ENCODE peak calls at places on chromosome 22, in five cellular contexts. X is AG10803, O is omental fat pad, W is lower leg skin, U is BJ. R is an unnamed sample.

GRCh38 chr22:30612789-30613188 is 5.8 kb downstream of the TCN2 start:
- DNase-seq in X (no peak), O (no peak), W (no peak), U (no peak), R (no peak)

GRCh38 chr22:23233746-23234408 is 53.6 kb downstream of the BCR start:
- DNase-seq in X (peak; percentile 71), O (no peak), W (no peak), U (no peak), R (no peak)

GRCh38 chr22:18075101-18075730 is 2.6 kb upstream of the PEX26 start:
- DNase-seq in X (no peak), O (no peak), W (no peak), U (no peak), R (no peak)

GRCh38 chr22:38435010-38435409 is 20.0 kb downstream of the KCNJ4 start:
- DNase-seq in X (no peak), O (no peak), W (no peak), U (no peak), R (no peak)

GRCh38 chr22:19523240-19524169 is 705 bp downstream of the CLDN5 start:
- DNase-seq in X (peak; percentile 23), O (no peak), W (no peak), U (no peak), R (no peak)

GRCh38 chr22:39296981-39297489 is 22.4 kb downstream of the RPL3 start:
- DNase-seq in X (no peak), O (no peak), W (no peak), U (no peak), R (no peak)

GRCh38 chr22:40044870-40045834 is 50.4 kb downstream of the FAM83F start:
- DNase-seq in X (no peak), O (no peak), W (no peak), U (no peak), R (peak; percentile 81)

GRCh38 chr22:38719196-38719595 is 13.5 kb downstream of the GTPBP1 start:
- DNase-seq in X (no peak), O (peak; percentile 1), W (no peak), U (no peak), R (no peak)

GRCh38 chr22:44316393-44317162 is 3.8 kb upstream of the SHISAL1 start:
- DNase-seq in X (peak; percentile 31), O (no peak), W (no peak), U (no peak), R (no peak)

GRCh38 chr22:28951969-28952521 is 68.7 kb downstream of the ZNRF3 start:
- DNase-seq in X (peak; percentile 25), O (no peak), W (no peak), U (peak; percentile 65), R (no peak)

GRCh38 chr22:29108137-29108536 is 35.3 kb downstream of the KREMEN1 start:
- DNase-seq in X (peak; percentile 67), O (no peak), W (no peak), U (no peak), R (no peak)

GRCh38 chr22:28425211-28425610 is 254.4 kb downstream of the TTC28 start:
- DNase-seq in X (no peak), O (no peak), W (no peak), U (no peak), R (no peak)

GRCh38 chr22:37117092-37117491 is 7.6 kb upstream of the TMPRSS6 start:
- DNase-seq in X (no peak), O (no peak), W (no peak), U (no peak), R (no peak)

GRCh38 chr22:26848244-26848920 is 191.0 kb downstream of the MIAT start:
- DNase-seq in X (peak; percentile 42), O (no peak), W (no peak), U (no peak), R (no peak)

GRCh38 chr22:23692598-23693291 is 1.9 kb downstream of the RGL4 start:
- DNase-seq in X (no peak), O (no peak), W (no peak), U (no peak), R (no peak)

GRCh38 chr22:44758354-44758969 is 6.1 kb downstream of the ARHGAP8 start:
- DNase-seq in X (peak; percentile 39), O (no peak), W (no peak), U (no peak), R (no peak)

GRCh38 chr22:40123387-40123786 is 54.3 kb upstream of the TNRC6B start:
- DNase-seq in X (no peak), O (no peak), W (no peak), U (no peak), R (no peak)

GRCh38 chr22:29155966-29156365 is 49.7 kb upstream of the EMID1 start:
- DNase-seq in X (no peak), O (no peak), W (no peak), U (no peak), R (no peak)

GRCh38 chr22:37421468-37421877 is 5.8 kb downstream of the ELFN2 start:
- DNase-seq in X (no peak), O (no peak), W (no peak), U (no peak), R (no peak)

GRCh38 chr22:27727673-27728451 is 73.7 kb downstream of the MN1 start:
- DNase-seq in X (no peak), O (no peak), W (no peak), U (no peak), R (no peak)

DNA sequence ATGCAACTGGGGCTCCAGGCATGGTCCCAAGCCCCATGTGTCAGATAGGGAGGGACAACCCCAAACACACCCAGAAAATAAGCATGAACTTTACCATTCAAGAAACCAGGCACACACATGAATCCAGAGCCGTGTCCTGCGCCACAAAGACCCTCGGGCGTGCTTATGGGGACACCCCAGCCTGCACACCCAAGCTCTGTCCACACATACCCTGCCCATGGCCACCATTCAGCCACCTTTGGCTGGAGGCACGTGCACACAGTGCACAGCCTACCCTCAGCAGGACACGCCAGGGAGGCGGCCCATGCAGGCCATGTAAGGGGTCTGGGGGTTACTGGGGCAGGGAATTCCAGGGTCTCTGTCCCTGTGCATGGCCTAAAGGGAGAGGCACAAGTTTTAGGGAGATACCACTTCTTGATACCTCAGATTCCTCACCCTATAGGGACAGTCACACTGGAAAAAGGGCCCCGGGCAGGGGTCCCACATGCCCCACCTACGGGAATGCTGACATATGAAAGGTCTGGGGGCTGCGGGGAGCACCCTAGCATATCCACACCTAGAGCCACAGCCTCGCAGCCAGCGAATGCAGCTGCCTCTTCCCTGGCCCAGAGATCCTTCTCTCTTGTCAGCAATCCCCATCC is 20.6 kb downstream of the PACSIN2 start:
- DNase-seq in X (no peak), O (no peak), W (no peak), U (no peak), R (no peak)
- TF ChIP-seq CTCF in X (no peak), O (no peak), W (no peak), U (no peak), R (no peak)

GRCh38 chr22:50625568-50626313 is 2.2 kb downstream of the ARSA start:
- DNase-seq in X (no peak), O (no peak), W (no peak), U (no peak), R (no peak)
- TF ChIP-seq CTCF in X (no peak), O (no peak), W (no peak), U (no peak), R (no peak)

DNA sequence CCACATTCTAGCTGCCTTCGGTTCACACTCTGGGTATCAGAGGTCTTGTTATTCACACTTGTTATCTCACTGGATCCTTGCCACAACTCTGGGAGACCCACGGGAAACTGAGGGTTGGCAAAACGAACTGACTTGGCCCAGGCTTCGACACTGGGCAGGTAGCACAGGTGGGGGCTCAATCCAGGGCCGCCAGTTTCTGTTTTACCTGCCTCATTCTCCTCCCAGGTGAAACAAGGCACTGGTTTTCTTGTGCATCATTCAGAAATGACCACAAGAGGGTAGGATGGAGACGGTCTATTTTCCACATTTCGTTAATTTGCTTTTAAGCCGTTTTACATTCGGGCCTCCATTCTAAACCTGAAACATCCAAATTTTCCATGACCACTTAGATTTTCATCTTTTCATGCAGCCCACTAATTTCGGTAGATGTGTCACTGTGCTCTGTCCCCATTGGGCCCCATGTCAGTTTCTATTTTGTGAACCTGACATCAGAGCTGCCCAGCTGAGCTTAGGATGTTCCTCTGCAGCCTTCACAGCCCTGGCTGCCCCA is 108.1 kb downstream of the KIAA1671 start:
- DNase-seq in X (no peak), O (no peak), W (no peak), U (no peak), R (no peak)
- TF ChIP-seq CTCF in X (no peak), O (no peak), W (no peak), U (no peak), R (no peak)

DNA sequence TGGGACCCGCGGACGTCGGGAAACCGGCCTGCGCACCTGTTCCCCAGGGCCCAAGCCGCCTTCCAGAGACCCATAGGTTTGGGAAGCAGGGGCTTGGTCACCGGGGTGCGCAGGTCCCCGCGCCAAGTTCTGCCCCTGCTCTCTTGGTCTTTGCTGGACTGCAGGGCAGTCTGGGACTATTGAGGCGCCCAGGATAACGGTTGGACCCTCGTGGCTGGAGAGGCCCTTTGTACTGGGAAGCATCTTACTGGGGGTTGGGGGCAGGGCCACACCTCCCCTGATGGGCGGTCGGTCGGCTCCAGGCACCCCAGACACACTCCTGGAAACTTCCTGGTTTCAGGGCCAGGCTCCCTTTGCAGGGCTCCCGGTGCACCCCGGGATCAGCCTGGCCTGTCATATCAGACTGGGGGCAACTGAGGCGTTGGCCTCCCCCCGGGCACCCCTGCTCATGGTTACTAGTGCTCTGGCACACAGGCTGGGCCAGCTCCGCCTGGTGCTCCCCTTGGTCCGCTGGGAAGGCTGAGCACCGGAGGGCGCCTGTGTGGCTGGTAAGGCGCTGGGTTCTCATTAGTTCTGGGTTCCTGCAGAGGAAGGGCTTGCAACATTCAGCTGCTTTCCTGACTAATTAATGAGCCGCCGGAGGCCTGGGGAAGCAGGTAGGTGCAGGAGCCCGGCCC is 1250.5 kb downstream of the BRD1 start:
- DNase-seq in X (no peak), O (no peak), W (no peak), U (no peak), R (no peak)
- TF ChIP-seq CTCF in X (no peak), O (no peak), W (no peak), U (no peak), R (no peak)

GRCh38 chr22:21726650-21727049 is 8.9 kb downstream of the YPEL1 start:
- DNase-seq in X (no peak), O (no peak), W (no peak), U (no peak), R (peak; percentile 49)
- TF ChIP-seq CTCF in X (peak; percentile 9), O (no peak), W (no peak), U (no peak), R (peak; percentile 56)

GRCh38 chr22:32106930-32107329 is 52.2 kb downstream of the C22orf42 start:
- DNase-seq in X (no peak), O (no peak), W (no peak), U (no peak), R (no peak)

GRCh38 chr22:32100711-32101110 is 57.6 kb downstream of the SLC5A1 start:
- DNase-seq in X (no peak), O (no peak), W (no peak), U (no peak), R (no peak)

GRCh38 chr22:32103648-32104326 is 55.3 kb downstream of the C22orf42 start:
- DNase-seq in X (peak; percentile 5), O (no peak), W (no peak), U (no peak), R (no peak)
- TF ChIP-seq CTCF in X (peak; percentile 45), O (no peak), W (no peak), U (peak; percentile 25), R (peak; percentile 65)

R was measured in natural killer cell.